ENCODE peak calls at places on chromosomes 1 and 21, in nine cellular contexts. N is CD8-positive, alpha-beta T cell; E is upper lobe of right lung; R is cardiac fibroblast; W is HFFc6; A is mucosa of descending colon; P is kidney; F is CD4-positive, alpha-beta T cell; V is B cell. Q is an unnamed sample.

GRCh38 chr1:64172458-64172983 is 30.9 kb upstream of the UBE2U start:
- DNase-seq in N (no peak), E (no peak), R (peak; percentile 40), W (peak; percentile 31), A (no peak), P (no peak), F (no peak), V (no peak), Q (no peak)

GRCh38 chr1:187928288-187928687 is 1099.5 kb downstream of the PLA2G4A start:
- DNase-seq in N (no peak), E (no peak), R (peak; percentile 39), W (peak; percentile 23), A (no peak), P (no peak), F (no peak), V (no peak), Q (peak; percentile 29)

GRCh38 chr1:219299420-219299819 is 125.7 kb downstream of the LYPLAL1 start:
- DNase-seq in N (no peak), E (no peak), R (no peak), W (no peak), A (no peak), P (no peak), F (no peak), V (no peak), Q (no peak)

GRCh38 chr1:184610872-184611614 is 143.6 kb downstream of the EDEM3 start:
- DNase-seq in N (no peak), E (no peak), R (no peak), W (no peak), A (no peak), P (no peak), F (no peak), V (no peak), Q (no peak)

GRCh38 chr1:31767225-31767624 is 3.1 kb upstream of the ADGRB2 start:
- DNase-seq in N (no peak), E (no peak), R (no peak), W (no peak), A (no peak), P (no peak), F (no peak), V (no peak), Q (no peak)

GRCh38 chr1:2315711-2316450 is 75.5 kb downstream of the MORN1 start:
- DNase-seq in N (no peak), E (no peak), R (no peak), W (no peak), A (no peak), P (no peak), F (no peak), V (no peak), Q (no peak)

GRCh38 chr21:41750051-41750450 is 16.8 kb downstream of the RIPK4 start:
- DNase-seq in N (no peak), E (no peak), R (no peak), W (no peak), A (peak; percentile 28), P (no peak), F (no peak), V (no peak), Q (no peak)

GRCh38 chr1:41015894-41016470 is 5.5 kb downstream of the SLFNL1 start:
- DNase-seq in N (no peak), E (no peak), R (no peak), W (no peak), A (no peak), P (no peak), F (no peak), V (peak; percentile 20), Q (no peak)

GRCh38 chr1:56911098-56911497 is 54.7 kb downstream of the C8B start:
- DNase-seq in N (no peak), E (no peak), R (peak; percentile 31), W (peak; percentile 73), A (no peak), P (no peak), F (no peak), V (no peak), Q (no peak)

GRCh38 chr1:21866629-21867009 is 54.6 kb downstream of the LDLRAD2 start:
- DNase-seq in N (no peak), E (no peak), R (no peak), W (no peak), A (no peak), P (no peak), F (no peak), V (no peak), Q (no peak)

GRCh38 chr1:154474802-154475201 is 27.2 kb upstream of the TDRD10 start:
- DNase-seq in N (no peak), E (peak; percentile 74), R (peak; percentile 74), W (peak; percentile 91), A (peak; percentile 67), P (no peak), F (no peak), V (no peak), Q (no peak)

GRCh38 chr1:60577036-60577435 is 503.5 kb upstream of the C1orf87 start:
- DNase-seq in N (no peak), E (no peak), R (no peak), W (no peak), A (no peak), P (no peak), F (no peak), V (no peak), Q (no peak)

GRCh38 chr1:162990665-162991064 is 78.5 kb upstream of the RGS4 start:
- DNase-seq in N (no peak), E (no peak), R (no peak), W (no peak), A (no peak), P (no peak), F (no peak), V (no peak), Q (no peak)

GRCh38 chr1:162993866-162994265 is 75.3 kb upstream of the RGS4 start:
- DNase-seq in N (no peak), E (no peak), R (no peak), W (no peak), A (no peak), P (no peak), F (no peak), V (no peak), Q (no peak)

GRCh38 chr1:162991444-162991843 is 77.7 kb upstream of the RGS4 start:
- DNase-seq in N (no peak), E (no peak), R (no peak), W (no peak), A (no peak), P (no peak), F (no peak), V (no peak), Q (no peak)

GRCh38 chr1:162994921-162995320 is 74.2 kb upstream of the RGS4 start:
- DNase-seq in N (no peak), E (no peak), R (peak; percentile 61), W (no peak), A (no peak), P (no peak), F (no peak), V (no peak), Q (no peak)

GRCh38 chr1:162992945-162993344 is 76.2 kb upstream of the RGS4 start:
- DNase-seq in N (no peak), E (no peak), R (no peak), W (no peak), A (no peak), P (no peak), F (no peak), V (no peak), Q (no peak)
- TF ChIP-seq CTCF in N (no peak), E (no peak), R (no peak), W (no peak), A (no peak), P (no peak), F (no peak), V (no peak), Q (no peak)

GRCh38 chr1:230315099-230315498 is 111.0 kb downstream of the PGBD5 start:
- DNase-seq in N (no peak), E (no peak), R (no peak), W (no peak), A (no peak), P (no peak), F (no peak), V (no peak), Q (no peak)
- TF ChIP-seq CTCF in N (no peak), E (no peak), R (no peak), W (no peak), A (no peak), P (no peak), F (no peak), V (no peak), Q (no peak)

DNA sequence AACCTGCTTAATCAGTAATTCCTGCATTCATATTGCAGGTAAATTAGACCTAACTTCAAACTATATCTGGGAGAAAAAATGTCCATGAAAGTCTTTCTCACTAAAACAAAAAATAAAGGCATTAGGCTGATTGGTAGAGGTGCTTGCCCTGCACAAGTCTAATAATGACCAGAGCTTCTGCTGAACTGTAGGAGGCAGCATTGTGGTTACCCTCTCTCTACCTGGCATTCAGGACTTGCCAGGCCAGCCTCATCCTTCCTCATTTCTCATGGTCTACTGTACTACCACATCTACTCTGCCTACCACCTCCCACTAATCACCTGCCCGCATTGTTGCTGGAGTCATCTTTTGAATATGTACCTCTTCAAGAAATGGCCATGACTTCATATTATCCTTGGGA is 60.8 kb upstream of the KRTAP11-1 start:
- DNase-seq in N (no peak), E (no peak), R (no peak), W (no peak), A (no peak), P (no peak), F (no peak), V (no peak), Q (no peak)
- TF ChIP-seq CTCF in N (no peak), E (no peak), R (no peak), W (no peak), A (no peak), P (no peak), F (no peak), V (no peak), Q (no peak)

DNA sequence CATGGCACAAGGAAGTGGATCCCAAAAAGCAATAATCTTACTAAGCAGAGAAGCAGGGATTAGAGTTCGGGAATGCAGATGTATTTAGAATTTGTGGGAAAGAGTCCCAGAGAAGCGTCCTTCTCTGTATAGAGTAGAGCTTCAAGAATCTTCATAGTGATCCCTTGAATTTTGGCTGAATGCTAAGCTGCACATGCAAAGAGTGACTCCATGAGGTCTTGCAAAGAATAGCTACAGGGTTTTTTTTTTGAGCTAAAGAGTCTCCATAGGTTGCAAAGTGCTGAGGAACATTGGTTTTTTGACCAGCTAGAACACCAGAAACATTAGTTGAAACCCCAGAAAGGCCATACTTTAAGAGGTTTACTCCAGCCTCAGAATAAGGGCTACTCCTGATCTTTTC is 206.7 kb downstream of the CTH start:
- DNase-seq in N (no peak), E (no peak), R (no peak), W (no peak), A (no peak), P (no peak), F (no peak), V (no peak), Q (no peak)
- TF ChIP-seq CTCF in N (no peak), E (no peak), R (no peak), W (no peak), A (no peak), P (no peak), F (no peak), V (no peak), Q (no peak)

GRCh38 chr1:3453891-3454810 is at the start of gene ARHGEF16:
- DNase-seq in N (peak; percentile 14), E (peak; percentile 95), R (peak; percentile 28), W (no peak), A (peak; percentile 91), P (peak; percentile 94), F (peak; percentile 22), V (peak; percentile 85), Q (peak; percentile 79)
- TF ChIP-seq CTCF in N (no peak), E (peak; percentile 40), R (peak; percentile 15), W (peak; percentile 65), A (peak; percentile 67), P (peak; percentile 38), F (no peak), V (no peak), Q (peak; percentile 44)

Q was measured in nephron progenitor cell.